ENCODE peak calls at places on chromosomes 16 and 17, in nine cellular contexts. O is H54, L is non-pigmented ciliary epithelial cell, M is HEK293T, Q is NB4, S is glutamatergic neuron, I is NCI-H748 treated with DMSO at 0.1 percent for 48 hours, B is HCEC 1CT, E is progenitor cell of endocrine pancreas. V is an unnamed sample.

GRCh38 chr17:40326014-40326831 is 17.2 kb downstream of the RARA start:
- DNase-seq in O (no peak), L (no peak), M (no peak), Q (no peak), S (no peak), I (no peak), B (no peak), E (no peak), V (no peak)

GRCh38 chr17:81955058-81955681 is 5.8 kb downstream of the NOTUM start:
- DNase-seq in O (no peak), L (no peak), M (no peak), Q (no peak), S (no peak), I (no peak), B (no peak), E (no peak), V (no peak)

GRCh38 chr17:81722184-81723120 is 10.4 kb downstream of the SLC25A10 start:
- DNase-seq in O (peak), L (no peak), M (no peak), Q (peak), S (no peak), I (no peak), B (peak), E (no peak), V (no peak)

GRCh38 chr17:75064867-75065561 is 18.0 kb downstream of the KCTD2 start:
- DNase-seq in O (no peak), L (no peak), M (no peak), Q (no peak), S (no peak), I (no peak), B (no peak), E (no peak), V (no peak)

GRCh38 chr17:13626703-13627102 is 25.0 kb upstream of the HS3ST3A1 start:
- DNase-seq in O (peak), L (peak), M (no peak), Q (no peak), S (no peak), I (no peak), B (peak), E (no peak), V (no peak)

GRCh38 chr17:413016-413350 is 60.4 kb upstream of the RPH3AL start:
- DNase-seq in O (no peak), L (no peak), M (no peak), Q (no peak), S (no peak), I (no peak), B (no peak), E (no peak), V (no peak)

GRCh38 chr16:29170393-29171239 is 185.8 kb downstream of the LAT start:
- DNase-seq in O (no peak), L (no peak), M (no peak), Q (no peak), S (peak), I (no peak), B (no peak), E (no peak), V (no peak)

GRCh38 chr17:19727466-19728113 is 11.2 kb upstream of the SLC47A2 start:
- DNase-seq in O (no peak), L (peak), M (no peak), Q (no peak), S (no peak), I (no peak), B (peak), E (no peak), V (no peak)

GRCh38 chr17:5695480-5695879 is 111.2 kb upstream of the NLRP1 start:
- DNase-seq in O (no peak), L (no peak), M (no peak), Q (no peak), S (no peak), I (no peak), B (no peak), E (no peak), V (no peak)

GRCh38 chr17:9363440-9364350 is 211.9 kb downstream of the STX8 start:
- DNase-seq in O (peak), L (no peak), M (no peak), Q (no peak), S (no peak), I (peak), B (peak), E (no peak), V (no peak)

GRCh38 chr16:10923650-10924214 is 18.5 kb downstream of the DEXI start:
- DNase-seq in O (no peak), L (no peak), M (no peak), Q (no peak), S (no peak), I (no peak), B (no peak), E (no peak), V (no peak)

GRCh38 chr17:64118452-64118979 is 11.4 kb downstream of the ERN1 start:
- DNase-seq in O (no peak), L (no peak), M (peak), Q (peak), S (no peak), I (no peak), B (no peak), E (no peak), V (no peak)

V was measured in SK-N-MC.